ENCODE peak calls at places on chromosome 17, in eight cellular contexts. F, G, Q, W, R, C, E and O are unnamed samples.

GRCh38 chr17:50638851-50639767 is 4.4 kb downstream of the ABCC3 start:
- DNase-seq in Q (peak; percentile 67), G (peak; percentile 91), F (peak; percentile 99), C (no peak), E (no peak), W (peak; percentile 95), R (peak; percentile 98), O (no peak)

GRCh38 chr17:45248132-45248936 is 13.6 kb downstream of the SPATA32 start:
- DNase-seq in W (no peak), F (peak; percentile 76), Q (peak; percentile 91), E (peak; percentile 63), G (no peak), R (no peak), C (peak; percentile 81), O (no peak)

GRCh38 chr17:75459590-75460267 is 3.3 kb downstream of the TMEM94 start:
- DNase-seq in F (peak; percentile 36), Q (no peak), W (no peak), G (no peak), C (no peak), E (no peak), R (no peak), O (no peak)

GRCh38 chr17:35510031-35510430 is 27.4 kb downstream of the SLFN12L start:
- DNase-seq in E (no peak), C (no peak), Q (no peak), G (no peak), F (no peak), R (no peak), W (no peak), O (no peak)

GRCh38 chr17:14135906-14136590 is 66.7 kb downstream of the COX10 start:
- DNase-seq in F (no peak), E (no peak), Q (no peak), W (peak; percentile 11), G (no peak), C (no peak), R (no peak), O (no peak)

GRCh38 chr17:65457183-65457582 is 104.3 kb downstream of the AXIN2 start:
- DNase-seq in G (no peak), W (no peak), Q (no peak), C (no peak), F (no peak), R (no peak), E (no peak), O (no peak)

GRCh38 chr17:19958023-19958422 is 19.6 kb downstream of the AKAP10 start:
- DNase-seq in R (no peak), F (no peak), E (no peak), G (peak; percentile 54), W (peak; percentile 80), Q (peak; percentile 69), C (peak; percentile 31), O (no peak)

GRCh38 chr17:56835259-56835575 is 1.3 kb downstream of the DGKE start:
- DNase-seq in G (no peak), W (peak; percentile 4), F (no peak), C (no peak), Q (no peak), R (no peak), E (no peak), O (no peak)

GRCh38 chr17:42514279-42514678 is 21.8 kb upstream of the NAGLU start:
- DNase-seq in R (no peak), E (no peak), C (no peak), Q (no peak), F (no peak), W (no peak), G (no peak), O (no peak)

DNA sequence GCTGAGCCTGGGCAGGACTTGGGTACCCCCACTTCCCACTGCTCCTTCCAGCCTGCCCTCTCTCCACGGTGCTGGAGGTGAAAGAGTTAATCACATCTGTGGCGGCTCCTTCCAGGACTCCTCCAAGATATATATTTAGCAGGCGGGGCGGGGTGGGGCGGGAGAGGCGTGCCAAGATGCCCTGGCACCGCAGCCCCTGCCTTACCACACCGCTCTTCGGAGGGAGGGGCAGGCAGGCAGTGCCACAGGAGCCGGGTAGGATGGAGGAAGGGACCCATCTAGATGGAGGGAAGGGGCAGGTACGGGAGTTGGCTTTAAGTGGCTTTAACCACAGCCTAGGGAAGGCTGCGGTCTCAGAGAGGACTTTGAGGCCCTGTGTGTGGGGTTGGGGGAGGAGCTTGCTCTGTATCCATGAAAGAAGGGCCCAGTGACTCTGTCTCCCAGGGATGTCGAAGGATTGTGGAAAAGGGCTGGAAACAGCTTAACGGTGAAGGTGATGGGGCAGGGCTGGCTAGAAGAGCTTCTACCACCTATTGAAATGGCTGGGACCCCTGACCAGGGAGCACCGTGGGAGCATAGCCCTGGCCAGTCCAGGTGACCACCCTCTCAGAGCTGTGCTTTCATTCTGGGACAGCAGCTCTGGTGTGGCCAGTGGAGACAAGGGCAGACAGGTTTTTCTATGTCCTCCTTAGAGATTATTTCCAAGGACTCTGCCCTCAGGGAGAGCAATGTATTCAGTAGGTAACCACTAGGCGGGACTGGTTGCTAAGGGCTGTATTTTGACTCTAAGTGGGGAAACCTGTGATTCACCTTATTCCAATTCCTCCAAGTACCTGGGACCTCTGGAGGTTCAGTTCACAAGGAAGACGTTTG is 13.0 kb downstream of the GPR142 start:
- DNase-seq in F (peak; percentile 70), C (peak; percentile 37), E (no peak), W (no peak), Q (peak; percentile 36), R (no peak), G (no peak), O (no peak)
- TF ChIP-seq CTCF in F (peak; percentile 61), C (no peak), E (no peak), W (no peak), Q (peak; percentile 40), R (no peak), G (no peak), O (peak; percentile 11)

GRCh38 chr17:30095507-30096244 is 20.9 kb upstream of the NSRP1 start:
- DNase-seq in C (peak; percentile 64), W (peak; percentile 79), Q (peak; percentile 41), R (no peak), G (peak; percentile 34), E (no peak), F (no peak), O (no peak)
- TF ChIP-seq CTCF in C (peak; percentile 67), W (peak; percentile 76), Q (peak; percentile 66), R (no peak), G (peak; percentile 63), E (no peak), F (no peak), O (peak; percentile 61)

DNA sequence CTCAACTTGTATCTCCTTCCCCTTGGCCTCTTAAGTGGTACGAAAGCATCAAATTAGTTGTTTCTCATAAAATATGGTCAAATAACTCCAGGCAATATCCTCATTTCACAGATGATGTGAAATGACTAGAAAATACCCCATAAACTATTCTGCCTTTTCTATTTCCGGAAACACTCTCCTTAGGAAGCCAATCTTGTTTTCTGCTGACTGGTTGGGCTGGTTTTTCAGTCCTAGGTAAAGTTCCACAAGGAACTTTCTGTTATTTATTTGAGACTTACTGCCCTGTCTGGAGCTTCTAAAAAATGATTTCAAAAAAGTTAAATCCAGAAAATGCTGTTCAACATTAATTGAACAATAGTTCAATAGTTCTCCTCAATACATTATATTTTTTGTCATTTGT is 7.3 kb downstream of the MYOCD start:
- DNase-seq in E (no peak), R (no peak), Q (no peak), W (no peak), G (no peak), F (no peak), C (no peak), O (no peak)
- TF ChIP-seq CTCF in E (no peak), R (no peak), Q (no peak), W (no peak), G (no peak), F (no peak), C (no peak), O (no peak)

DNA sequence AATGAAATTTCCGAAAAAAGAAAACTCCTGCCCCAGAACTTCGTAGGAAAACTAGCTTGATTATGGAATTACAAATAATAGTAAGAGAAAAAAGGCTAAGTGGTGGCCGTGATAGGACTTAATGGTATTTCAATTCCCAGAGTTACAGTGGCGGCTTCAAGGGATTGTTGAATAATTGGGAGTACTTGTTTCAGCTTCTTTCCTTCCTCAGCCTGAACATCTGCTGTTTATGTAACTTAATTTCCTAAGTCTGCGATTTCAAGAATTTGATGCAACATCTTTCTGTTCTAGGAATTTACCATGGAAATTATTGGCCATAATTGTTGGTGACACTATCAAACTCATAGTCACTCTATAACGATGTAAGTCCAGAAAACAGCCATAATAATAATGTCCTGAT is 684 bp upstream of the APPBP2 start:
- DNase-seq in C (no peak), R (no peak), W (peak; percentile 44), G (no peak), Q (no peak), F (no peak), E (no peak), O (no peak)
- TF ChIP-seq CTCF in C (no peak), R (no peak), W (no peak), G (no peak), Q (no peak), F (no peak), E (no peak), O (no peak)

DNA sequence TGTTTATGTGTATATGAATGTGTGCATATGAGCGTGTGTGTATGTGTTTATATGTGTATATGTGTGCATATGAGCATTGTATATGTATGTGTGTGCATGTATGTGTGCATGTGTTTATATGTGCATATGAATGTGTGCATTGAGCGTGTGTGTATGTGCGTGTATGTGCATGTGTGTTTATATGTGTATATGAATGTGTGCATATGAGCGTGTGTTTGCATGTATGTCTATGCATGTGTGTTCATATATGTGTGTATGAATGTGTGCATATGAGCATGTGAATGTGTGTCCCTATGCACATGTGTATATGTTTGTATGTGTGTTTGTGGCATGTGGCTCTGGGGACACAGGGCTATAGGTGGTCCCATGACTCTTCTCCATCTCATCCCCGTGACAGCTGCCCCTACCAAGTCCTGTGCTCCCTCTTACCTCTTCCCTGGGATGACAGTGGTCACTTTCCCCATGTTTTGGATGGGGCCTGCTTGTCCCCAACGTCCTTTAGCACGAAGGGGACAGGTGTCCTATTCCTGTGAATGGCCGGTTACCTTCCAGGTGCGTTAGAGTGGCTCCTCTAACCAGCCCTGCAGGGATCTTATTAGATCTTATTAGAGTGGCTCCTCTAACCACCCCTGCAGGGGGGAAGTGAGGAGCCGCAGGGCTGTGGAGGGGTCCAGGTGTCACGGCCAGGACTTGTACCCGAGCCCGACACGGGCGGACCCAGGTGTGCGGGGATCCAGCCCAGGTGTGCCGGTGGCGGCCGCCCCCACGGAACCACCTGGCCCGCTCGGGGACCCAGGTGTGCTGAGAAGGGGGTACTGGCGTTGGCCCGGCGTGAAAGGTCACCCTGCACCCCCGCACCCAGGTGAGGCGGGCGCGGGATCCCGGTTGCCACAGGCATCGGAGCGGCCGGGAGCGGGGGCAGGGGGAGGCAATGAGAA is 105.6 kb downstream of the SEC14L1 start:
- DNase-seq in R (no peak), G (no peak), C (no peak), F (no peak), E (no peak), Q (no peak), W (no peak), O (no peak)
- TF ChIP-seq CTCF in R (no peak), G (no peak), C (no peak), F (no peak), E (no peak), Q (no peak), W (no peak), O (no peak)

GRCh38 chr17:17570207-17570797 is 21.2 kb downstream of the PEMT start:
- DNase-seq in W (peak; percentile 28), F (peak; percentile 77), Q (peak; percentile 70), G (no peak), R (no peak), E (no peak), C (peak; percentile 72), O (peak; percentile 30)
- TF ChIP-seq CTCF in W (peak; percentile 36), F (peak; percentile 71), Q (peak; percentile 53), G (peak; percentile 30), R (peak; percentile 39), E (no peak), C (peak; percentile 61), O (peak; percentile 60)